ENCODE peak calls at places on chromosomes 2 and 18, in ten cellular contexts. L, K, O, T, M, B, Y, N, I and S are unnamed samples.

GRCh38 chr2:19488009-19488691 is 129.7 kb upstream of the OSR1 start:
- DNase-seq in L (peak), K (peak), O (peak), T (no peak), M (peak), B (peak), Y (no peak), N (no peak), I (peak), S (peak)

GRCh38 chr18:24930478-24930877 is 421.5 kb downstream of the ZNF521 start:
- DNase-seq in L (no peak), K (no peak), O (no peak), T (no peak), M (no peak), B (no peak), Y (no peak), N (no peak), I (no peak), S (no peak)

GRCh38 chr2:42513252-42513918 is 19.6 kb upstream of the KCNG3 start:
- DNase-seq in L (peak), K (no peak), O (peak), T (peak), M (peak), B (peak), Y (no peak), N (no peak), I (peak), S (peak)

GRCh38 chr2:134250840-134251461 is 2.9 kb upstream of the MGAT5 start:
- DNase-seq in L (no peak), K (no peak), O (no peak), T (no peak), M (no peak), B (peak), Y (no peak), N (no peak), I (no peak), S (no peak)

GRCh38 chr2:147364597-147364996 is 480.2 kb upstream of the ACVR2A start:
- DNase-seq in L (no peak), K (no peak), O (no peak), T (no peak), M (no peak), B (peak), Y (no peak), N (no peak), I (no peak), S (peak)

GRCh38 chr18:46414863-46415262 is 242.2 kb downstream of the LOXHD1 start:
- DNase-seq in L (no peak), K (no peak), O (no peak), T (no peak), M (no peak), B (no peak), Y (no peak), N (no peak), I (no peak), S (no peak)

GRCh38 chr2:27809761-27810241 is 38.3 kb downstream of the MRPL33 start:
- DNase-seq in L (no peak), K (no peak), O (peak), T (no peak), M (peak), B (no peak), Y (no peak), N (no peak), I (peak), S (peak)

GRCh38 chr2:151891566-151892194 is 63.5 kb upstream of the ARL5A start:
- DNase-seq in L (no peak), K (no peak), O (no peak), T (no peak), M (no peak), B (no peak), Y (no peak), N (no peak), I (no peak), S (peak)

GRCh38 chr2:225272173-225272572 is 127.3 kb upstream of the NYAP2 start:
- DNase-seq in L (no peak), K (no peak), O (no peak), T (no peak), M (no peak), B (no peak), Y (no peak), N (no peak), I (no peak), S (no peak)

GRCh38 chr2:222554511-222554910 is 101.4 kb downstream of the FARSB start:
- DNase-seq in L (no peak), K (no peak), O (no peak), T (no peak), M (no peak), B (no peak), Y (no peak), N (no peak), I (no peak), S (no peak)

GRCh38 chr18:57754577-57755330 is 48.4 kb downstream of the ATP8B1 start:
- DNase-seq in L (no peak), K (no peak), O (no peak), T (no peak), M (no peak), B (peak), Y (no peak), N (no peak), I (no peak), S (no peak)

GRCh38 chr2:186573528-186573927 is 16.3 kb upstream of the ITGAV start:
- DNase-seq in L (no peak), K (no peak), O (no peak), T (no peak), M (no peak), B (no peak), Y (no peak), N (no peak), I (no peak), S (no peak)